ENCODE peak calls at places on chromosomes 4 and X, in four cellular contexts. H is A549, W is K562, Q is IMR-90. K is an unnamed sample.

GRCh38 chr4:38135201-38135600 is 175.0 kb downstream of the PTTG2 start:
- DNase-seq in H (no peak), W (no peak), Q (no peak), K (no peak)

GRCh38 chr4:156783963-156784362 is 187.6 kb downstream of the PDGFC start:
- DNase-seq in H (no peak), W (no peak), Q (no peak), K (no peak)

GRCh38 chrX:146907391-146908240 is 93.1 kb upstream of the CXorf51A start:
- DNase-seq in H (no peak), W (no peak), Q (no peak), K (no peak)

GRCh38 chrX:133745361-133745760 is 240.0 kb downstream of the GPC3 start:
- DNase-seq in H (no peak), W (no peak), Q (no peak), K (no peak)

GRCh38 chrX:1391370-1391706 is 575 bp downstream of the SLC25A6 start:
- DNase-seq in H (no peak), W (peak), Q (no peak), K (peak)

GRCh38 chr4:48403779-48404178 is 62.5 kb downstream of the SLAIN2 start:
- DNase-seq in H (no peak), W (no peak), Q (no peak), K (no peak)

GRCh38 chrX:13287816-13288215 is 32.0 kb downstream of the ATXN3L start:
- DNase-seq in H (no peak), W (peak), Q (peak), K (no peak)

GRCh38 chr4:189940178-189941004 is at the start of gene FRG1:
- DNase-seq in H (peak), W (peak), Q (peak), K (peak)

GRCh38 chrX:19372170-19373033 is 28.7 kb downstream of the PDHA1 start:
- DNase-seq in H (peak), W (peak), Q (peak), K (no peak)

GRCh38 chr4:113677333-113677732 is 84.2 kb downstream of the CAMK2D start:
- DNase-seq in H (no peak), W (no peak), Q (no peak), K (no peak)

GRCh38 chrX:150200820-150201287 is 162.3 kb upstream of the MAMLD1 start:
- DNase-seq in H (peak), W (peak), Q (peak), K (peak)

GRCh38 chr4:78650106-78651021 is 98.8 kb downstream of the ANXA3 start:
- DNase-seq in H (peak), W (peak), Q (peak), K (no peak)

GRCh38 chr4:129545599-129546278 is 449.8 kb downstream of the C4orf33 start:
- DNase-seq in H (peak), W (no peak), Q (no peak), K (no peak)

GRCh38 chr4:69743476-69744156 is 16.8 kb downstream of the SULT1B1 start:
- DNase-seq in H (no peak), W (no peak), Q (no peak), K (no peak)

GRCh38 chr4:119300072-119300387 is 21.9 kb downstream of the FABP2 start:
- DNase-seq in H (no peak), W (peak), Q (peak), K (peak)

GRCh38 chr4:21593268-21594002 is 355.1 kb downstream of the KCNIP4 start:
- DNase-seq in H (no peak), W (no peak), Q (no peak), K (no peak)

GRCh38 chr4:8705161-8706145 is 112.9 kb downstream of the CPZ start:
- DNase-seq in H (no peak), W (no peak), Q (no peak), K (no peak)

GRCh38 chrX:46279925-46280313 is 265.3 kb downstream of the ZNF674 start:
- DNase-seq in H (no peak), W (no peak), Q (peak), K (no peak)

GRCh38 chrX:8815460-8816065 is 14.4 kb upstream of the FAM9A start:
- DNase-seq in H (peak), W (peak), Q (peak), K (peak)

GRCh38 chr4:80876810-80877209 is 153.7 kb upstream of the BMP3 start:
- DNase-seq in H (no peak), W (no peak), Q (no peak), K (peak)

GRCh38 chr4:93042746-93043145 is 739.0 kb downstream of the GRID2 start:
- DNase-seq in H (no peak), W (no peak), Q (no peak), K (no peak)

GRCh38 chr4:21451032-21451431 is 497.5 kb downstream of the KCNIP4 start:
- DNase-seq in H (no peak), W (no peak), Q (peak), K (no peak)

GRCh38 chrX:2931155-2931554 is 2.0 kb upstream of the ARSD start:
- DNase-seq in H (no peak), W (no peak), Q (no peak), K (no peak)

GRCh38 chr4:159341486-159341885 is 238.6 kb downstream of the RAPGEF2 start:
- DNase-seq in H (no peak), W (no peak), Q (peak), K (no peak)

GRCh38 chr4:40924096-40924792 is 174.5 kb downstream of the NSUN7 start:
- DNase-seq in H (peak), W (peak), Q (peak), K (peak)

GRCh38 chr4:161926033-161926828 is 237.6 kb downstream of the FSTL5 start:
- DNase-seq in H (no peak), W (no peak), Q (no peak), K (no peak)

GRCh38 chr4:141686146-141686775 is 49.9 kb downstream of the IL15 start:
- DNase-seq in H (peak), W (no peak), Q (peak), K (no peak)

GRCh38 chr4:1012031-1012739 is 759 bp downstream of the FGFRL1 start:
- DNase-seq in H (peak), W (peak), Q (no peak), K (no peak)
- TF ChIP-seq ELK1 in H (no peak), W (no peak), Q (no peak), K (no peak)

GRCh38 chr4:14249226-14249625 is 621.7 kb upstream of the BOD1L1 start:
- DNase-seq in H (no peak), W (no peak), Q (no peak), K (no peak)

GRCh38 chr4:14259926-14260325 is 632.4 kb upstream of the BOD1L1 start:
- DNase-seq in H (no peak), W (no peak), Q (no peak), K (no peak)

GRCh38 chr4:14254806-14255445 is 627.4 kb upstream of the BOD1L1 start:
- DNase-seq in H (no peak), W (no peak), Q (no peak), K (no peak)

GRCh38 chr4:14257903-14258302 is 630.4 kb upstream of the BOD1L1 start:
- DNase-seq in H (no peak), W (no peak), Q (no peak), K (no peak)

DNA sequence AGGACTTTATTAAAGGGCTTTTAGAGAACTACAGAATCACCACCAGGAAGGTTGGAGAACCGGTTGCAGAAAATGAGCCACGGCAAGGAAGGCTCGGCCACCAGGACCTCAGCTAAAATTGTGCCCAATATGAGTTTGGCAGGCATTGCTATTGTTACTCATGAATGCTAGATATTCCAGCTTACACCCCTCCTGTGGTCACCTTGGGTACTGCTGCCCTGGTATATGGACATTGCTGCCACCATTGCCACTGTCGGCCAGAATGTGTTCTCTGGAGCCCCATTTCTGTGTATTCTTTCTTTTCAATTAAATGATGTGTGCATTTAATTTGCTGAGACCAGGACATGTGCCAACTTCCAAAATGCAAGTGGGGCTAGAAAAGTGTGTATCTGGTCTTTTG is 626.7 kb upstream of the BOD1L1 start:
- DNase-seq in H (peak), W (peak), Q (peak), K (no peak)
- TF ChIP-seq ELK1 in H (no peak), W (no peak), Q (no peak), K (no peak)

DNA sequence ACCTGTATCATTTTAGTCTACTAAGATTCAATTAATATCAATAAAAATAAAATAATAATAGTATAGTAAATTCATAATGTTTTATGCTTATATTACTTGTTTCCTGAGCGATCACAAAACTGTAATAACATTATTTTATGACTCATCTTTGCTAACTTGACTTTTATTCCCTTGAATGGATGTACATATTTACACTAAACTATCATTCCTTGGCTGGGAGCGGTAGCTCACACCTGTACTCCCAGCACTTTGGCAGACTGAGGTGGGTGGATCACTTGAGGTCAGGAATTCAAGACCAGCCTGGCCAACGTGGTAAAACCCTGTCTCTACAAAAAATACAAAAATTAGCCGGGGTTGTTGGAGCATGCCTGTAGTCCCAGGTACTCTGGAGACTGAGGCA is 104.0 kb upstream of the SLC34A2 start:
- DNase-seq in H (no peak), W (no peak), Q (no peak), K (no peak)
- TF ChIP-seq ELK1 in H (no peak), W (no peak), Q (no peak), K (no peak)

DNA sequence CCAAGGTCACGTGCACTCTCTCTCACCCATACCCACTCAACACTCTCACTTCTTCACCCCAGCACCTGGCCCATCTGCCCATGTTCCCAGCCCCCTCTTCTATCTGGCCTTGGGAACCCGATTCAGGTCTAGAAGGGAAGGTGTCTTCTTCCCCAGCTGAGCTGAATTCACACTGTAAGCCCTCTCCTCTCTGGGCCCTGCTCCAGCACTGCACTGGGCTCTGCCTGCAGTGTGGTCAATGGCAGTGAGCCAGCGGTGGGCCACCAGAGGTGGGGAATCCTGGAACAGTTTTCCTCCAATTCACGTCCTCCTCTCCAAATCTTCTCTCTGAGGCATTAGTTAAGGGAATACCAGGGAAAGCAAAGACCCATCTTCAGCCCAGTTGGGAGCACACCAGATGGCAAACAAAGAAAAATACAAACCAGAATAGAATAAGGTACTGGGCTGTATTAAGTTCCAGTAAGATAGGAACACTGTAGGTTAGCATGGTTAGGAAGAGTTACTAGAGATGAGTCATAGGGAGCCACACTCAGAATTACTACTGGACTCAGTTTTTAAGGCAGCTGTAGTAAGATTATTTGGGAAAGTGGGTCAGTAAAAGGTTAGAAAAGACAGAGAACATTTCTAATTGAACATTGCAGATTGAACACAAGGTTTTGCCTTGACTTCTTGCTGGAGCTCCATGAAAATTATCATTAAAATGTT is 5.0 kb downstream of the AWAT2 start:
- DNase-seq in H (no peak), W (no peak), Q (peak), K (no peak)
- TF ChIP-seq ELK1 in H (no peak), W (no peak), Q (no peak), K (no peak)

GRCh38 chrX:115639481-115639880 is 78.5 kb downstream of the PLS3 start:
- DNase-seq in H (no peak), W (no peak), Q (no peak), K (no peak)
- TF ChIP-seq ELK1 in H (no peak), W (no peak), Q (no peak), K (no peak)

GRCh38 chr4:186221624-186222023 is 5.7 kb upstream of the KLKB1 start:
- DNase-seq in H (no peak), W (no peak), Q (no peak), K (no peak)
- TF ChIP-seq ELK1 in H (no peak), W (no peak), Q (no peak), K (no peak)

DNA sequence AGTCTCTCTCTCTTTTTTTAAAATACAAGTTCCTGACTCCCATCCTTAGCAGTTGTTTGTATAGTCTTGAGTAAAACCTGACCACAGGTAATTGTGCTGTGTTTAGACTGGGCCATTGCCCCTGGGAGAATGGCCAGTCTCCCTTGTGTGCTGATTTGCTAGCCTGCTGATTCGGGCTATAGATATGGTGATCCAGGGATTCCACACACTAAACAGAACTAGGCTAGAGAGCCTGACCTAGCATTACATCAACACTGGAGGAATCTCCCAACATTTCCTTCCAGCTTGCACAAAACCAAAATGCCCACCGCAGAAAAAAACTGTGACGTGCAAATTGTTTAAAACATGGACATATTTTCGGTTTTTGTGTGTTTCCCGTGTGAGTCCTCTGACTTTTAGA is 5.1 kb downstream of the UPRT start:
- DNase-seq in H (no peak), W (no peak), Q (no peak), K (no peak)
- TF ChIP-seq ELK1 in H (no peak), W (no peak), Q (no peak), K (no peak)

GRCh38 chrX:153925739-153926593 is at the start of gene ARHGAP4:
- DNase-seq in H (no peak), W (peak), Q (no peak), K (no peak)

GRCh38 chrX:153922932-153923857 is 2.9 kb downstream of the ARHGAP4 start:
- DNase-seq in H (peak), W (no peak), Q (peak), K (no peak)

GRCh38 chrX:153922286-153922573 is 3.8 kb downstream of the ARHGAP4 start:
- DNase-seq in H (no peak), W (no peak), Q (no peak), K (no peak)

GRCh38 chrX:153925387-153925738 is 701 bp downstream of the ARHGAP4 start:
- DNase-seq in H (no peak), W (no peak), Q (no peak), K (peak)

GRCh38 chrX:153924149-153924861 is 1.8 kb downstream of the ARHGAP4 start:
- DNase-seq in H (peak), W (no peak), Q (peak), K (no peak)
- TF ChIP-seq ELK1 in H (no peak), W (no peak), Q (no peak), K (no peak)

GRCh38 chrX:34873500-34874225 is 68.9 kb upstream of the FAM47B start:
- DNase-seq in H (no peak), W (no peak), Q (peak), K (no peak)

GRCh38 chrX:34863906-34864305 is 78.7 kb upstream of the FAM47B start:
- DNase-seq in H (no peak), W (no peak), Q (no peak), K (no peak)

GRCh38 chrX:34866636-34867035 is 76.0 kb upstream of the FAM47B start:
- DNase-seq in H (no peak), W (no peak), Q (peak), K (no peak)

DNA sequence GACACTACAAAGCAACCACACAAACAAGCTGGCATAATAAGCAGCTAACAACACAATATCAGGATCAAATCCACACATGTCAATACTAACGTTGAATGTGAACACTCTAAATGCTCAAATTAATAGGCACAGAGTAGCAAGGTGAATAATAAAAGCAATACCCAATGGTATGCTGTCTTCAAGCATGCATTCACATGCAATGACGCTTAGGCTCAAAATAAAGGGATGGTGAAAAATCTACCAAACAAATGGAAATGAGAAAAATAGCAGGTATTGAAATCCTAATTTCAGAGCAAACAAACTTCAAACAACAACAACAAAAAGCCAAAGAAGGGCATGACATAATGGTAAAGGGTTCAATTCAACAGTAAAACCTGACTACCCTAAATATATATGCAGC is 74.0 kb upstream of the FAM47B start:
- DNase-seq in H (no peak), W (no peak), Q (no peak), K (no peak)
- TF ChIP-seq ELK1 in H (no peak), W (no peak), Q (no peak), K (no peak)

K was measured in GM12878.